ENCODE peak calls at places on chromosomes 6 and 20, in eight cellular contexts. F is fibroblast of pulmonary artery, R is transverse colon, P is NB4, B is upper lobe of right lung, I is astrocyte of the spinal cord, M is ovary, K is BE2C. X is an unnamed sample.

GRCh38 chr6:35719407-35719829 is 17.4 kb upstream of the ARMC12 start:
- DNase-seq in I (no peak), M (no peak), P (no peak), K (no peak), F (no peak), B (no peak), R (no peak), X (no peak)

GRCh38 chr6:6368040-6368683 is 47.7 kb upstream of the F13A1 start:
- DNase-seq in F (no peak), K (no peak), P (no peak), M (no peak), B (no peak), I (no peak), R (no peak), X (no peak)

GRCh38 chr6:7215140-7215539 is 97.9 kb downstream of the SSR1 start:
- DNase-seq in I (peak), K (no peak), R (no peak), M (no peak), F (no peak), B (no peak), P (no peak), X (no peak)

GRCh38 chr6:136039185-136039584 is 187.7 kb downstream of the PDE7B start:
- DNase-seq in K (no peak), M (no peak), F (peak), P (no peak), B (no peak), R (no peak), I (no peak), X (no peak)

GRCh38 chr6:3919130-3919628 is 70.0 kb downstream of the FAM50B start:
- DNase-seq in K (no peak), M (no peak), F (peak), R (no peak), I (no peak), P (no peak), B (peak), X (peak)

GRCh38 chr20:13865825-13866351 is 81.1 kb downstream of the NDUFAF5 start:
- DNase-seq in K (no peak), F (no peak), R (no peak), B (no peak), I (no peak), M (no peak), P (peak), X (peak)

GRCh38 chr6:56440551-56440981 is 193.2 kb upstream of the COL21A1 start:
- DNase-seq in F (no peak), I (no peak), R (no peak), P (no peak), K (no peak), M (no peak), B (no peak), X (peak)

GRCh38 chr6:35360349-35361138 is 18.2 kb downstream of the PPARD start:
- DNase-seq in B (peak), I (no peak), R (no peak), P (no peak), K (peak), M (no peak), F (peak), X (peak)

GRCh38 chr6:34888874-34889555 is at the start of gene ANKS1A:
- DNase-seq in K (peak), R (peak), B (peak), P (peak), I (peak), M (peak), F (peak), X (peak)

GRCh38 chr6:139515511-139515910 is 141.1 kb upstream of the CITED2 start:
- DNase-seq in R (no peak), K (no peak), F (peak), P (no peak), M (no peak), B (no peak), I (peak), X (no peak)

GRCh38 chr20:45358282-45359068 is 4.5 kb upstream of the SYS1 start:
- DNase-seq in K (no peak), R (peak), I (peak), F (peak), P (peak), B (peak), M (peak), X (no peak)

GRCh38 chr20:10922941-10923340 is 249.1 kb upstream of the JAG1 start:
- DNase-seq in R (no peak), M (no peak), K (no peak), F (peak), P (no peak), B (no peak), I (peak), X (peak)

GRCh38 chr20:31845300-31845863 is at the start of gene FOXS1:
- DNase-seq in I (peak), F (peak), B (no peak), M (peak), K (no peak), R (no peak), P (no peak), X (no peak)

GRCh38 chr6:128284128-128284527 is 236.3 kb downstream of the PTPRK start:
- DNase-seq in F (no peak), R (no peak), M (no peak), B (no peak), I (no peak), K (no peak), P (no peak), X (no peak)

GRCh38 chr6:41675176-41675767 is 37.0 kb downstream of the MDFI start:
- DNase-seq in M (no peak), F (no peak), R (no peak), K (no peak), B (no peak), I (no peak), P (no peak), X (no peak)

GRCh38 chr6:42007753-42008528 is 42.4 kb upstream of the TAF8 start:
- DNase-seq in M (no peak), P (peak), K (no peak), F (no peak), B (no peak), I (no peak), R (no peak), X (no peak)

GRCh38 chr20:58038123-58038654 is 190.3 kb downstream of the ANKRD60 start:
- DNase-seq in M (no peak), K (no peak), R (no peak), P (no peak), F (no peak), B (no peak), I (no peak), X (no peak)

GRCh38 chr20:33753763-33754162 is 22.0 kb downstream of the ZNF341 start:
- DNase-seq in R (no peak), M (no peak), K (no peak), F (peak), I (no peak), P (no peak), B (no peak), X (peak)

GRCh38 chr6:152301021-152301805 is 335.9 kb downstream of the SYNE1 start:
- DNase-seq in P (no peak), B (no peak), I (no peak), M (no peak), F (peak), R (no peak), K (no peak), X (peak)

GRCh38 chr6:157077251-157077650 is 246.1 kb downstream of the TMEM242 start:
- DNase-seq in P (no peak), M (no peak), B (no peak), I (no peak), R (no peak), F (no peak), K (no peak), X (no peak)

GRCh38 chr6:112296694-112297093 is 42.3 kb upstream of the LAMA4 start:
- DNase-seq in P (no peak), F (no peak), M (no peak), K (no peak), I (no peak), R (no peak), B (no peak), X (no peak)

GRCh38 chr20:36246410-36246809 is 10.1 kb downstream of the AAR2 start:
- DNase-seq in R (no peak), B (no peak), F (no peak), M (no peak), I (no peak), P (no peak), K (no peak), X (no peak)

GRCh38 chr6:68975064-68975463 is 340.0 kb downstream of the ADGRB3 start:
- DNase-seq in F (peak), I (peak), R (no peak), K (peak), M (no peak), P (no peak), B (no peak), X (no peak)

GRCh38 chr20:7428946-7429345 is 511.3 kb downstream of the HAO1 start:
- DNase-seq in K (no peak), R (no peak), B (no peak), M (no peak), F (no peak), I (no peak), P (no peak), X (no peak)

GRCh38 chr6:15429146-15430110 is 183.6 kb downstream of the JARID2 start:
- DNase-seq in K (no peak), R (no peak), M (no peak), B (no peak), I (peak), F (peak), P (peak), X (peak)

GRCh38 chr6:131778134-131778533 is 29.7 kb upstream of the ENPP1 start:
- DNase-seq in M (no peak), K (no peak), I (no peak), B (no peak), P (no peak), F (no peak), R (no peak), X (no peak)

GRCh38 chr20:52168116-52168515 is 23.5 kb downstream of the ZFP64 start:
- DNase-seq in R (no peak), P (no peak), M (no peak), I (no peak), K (no peak), B (no peak), F (no peak), X (no peak)
- H3K4me3 ChIP-seq in R (no peak), P (no peak), M (no peak), I (no peak), K (no peak), B (no peak), F (no peak), X (no peak)

GRCh38 chr20:46764068-46764467 is 54.6 kb downstream of the SLC2A10 start:
- DNase-seq in F (no peak), R (no peak), P (no peak), B (no peak), M (no peak), I (no peak), K (no peak), X (no peak)

GRCh38 chr20:46770330-46771194 is 61.1 kb downstream of the SLC2A10 start:
- DNase-seq in F (no peak), K (no peak), P (no peak), R (no peak), I (peak), B (no peak), M (no peak), X (peak)

GRCh38 chr20:46771195-46771588 is 61.7 kb downstream of the SLC2A10 start:
- DNase-seq in B (no peak), I (no peak), K (no peak), F (no peak), M (no peak), R (no peak), P (no peak), X (no peak)

GRCh38 chr20:46765506-46765905 is 56.1 kb downstream of the SLC2A10 start:
- DNase-seq in R (no peak), I (no peak), F (no peak), B (no peak), P (no peak), K (no peak), M (no peak), X (no peak)

GRCh38 chr20:46767127-46767761 is 57.8 kb downstream of the SLC2A10 start:
- DNase-seq in F (peak), P (peak), K (peak), B (no peak), M (no peak), I (no peak), R (peak), X (peak)
- TF ChIP-seq CTCF in F (peak), P (peak), K (peak), B (peak), M (no peak), I (peak), R (peak), X (peak)

DNA sequence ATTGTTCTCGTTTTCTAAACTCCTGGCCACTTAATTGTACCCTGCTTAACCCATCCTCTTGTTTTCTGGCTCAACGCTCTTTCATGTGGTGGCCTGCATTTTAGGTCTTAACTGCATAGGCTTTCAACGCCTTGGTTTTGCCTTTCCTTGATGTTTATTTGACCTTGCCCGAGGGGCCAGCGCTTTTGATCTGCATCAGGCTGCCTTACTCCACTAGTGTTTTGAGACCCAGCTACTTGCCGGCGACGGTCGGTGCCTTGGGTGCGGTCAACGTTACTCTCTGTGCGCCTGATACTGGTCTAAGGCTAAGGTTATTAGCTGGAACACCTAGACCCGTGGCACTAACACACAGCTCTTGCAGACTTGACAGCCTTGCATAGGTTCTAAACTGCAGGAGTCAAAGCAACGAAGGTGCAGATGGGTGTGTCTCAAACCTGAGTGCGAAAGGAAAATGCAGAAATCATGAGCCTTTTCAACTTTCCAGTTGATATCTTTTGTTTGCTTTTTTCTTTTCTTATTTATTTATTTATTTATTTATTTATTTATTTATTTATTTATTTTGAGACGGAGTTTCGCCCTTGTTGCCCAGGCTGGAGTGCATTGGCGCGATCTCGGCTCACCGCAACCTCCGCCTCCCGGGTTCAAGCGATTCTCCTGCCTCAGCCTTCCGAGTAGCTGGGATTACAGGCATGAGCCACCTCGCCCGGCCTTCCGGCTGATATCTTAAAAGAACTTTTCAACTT is 138.8 kb downstream of the HFE start:
- DNase-seq in F (no peak), R (no peak), K (no peak), B (no peak), M (no peak), P (no peak), I (no peak), X (peak)
- H3K4me3 ChIP-seq in F (peak), R (no peak), K (no peak), B (no peak), M (no peak), P (no peak), I (peak), X (peak)

DNA sequence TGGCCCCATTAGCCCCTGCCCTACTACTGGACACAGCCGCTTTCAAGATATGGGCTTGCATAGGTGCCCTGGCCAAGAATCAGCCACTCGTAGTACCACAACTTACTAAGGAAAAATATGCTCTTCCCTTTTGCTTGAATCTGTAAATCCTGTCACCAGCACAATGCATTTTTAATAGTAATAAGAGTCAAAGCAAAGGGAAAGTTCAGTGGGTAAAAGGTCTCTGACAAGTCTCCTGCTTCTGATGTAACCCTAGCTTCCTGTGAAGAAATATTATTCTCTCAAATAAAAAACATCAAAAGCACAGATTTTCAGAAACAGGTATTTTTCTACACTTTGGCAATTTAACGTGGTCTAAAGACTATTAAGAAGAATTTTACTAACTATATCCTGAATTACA is 373.8 kb downstream of the GJA1 start:
- DNase-seq in P (no peak), K (no peak), I (no peak), M (no peak), B (no peak), F (peak), R (no peak), X (no peak)
- TF ChIP-seq CTCF in P (no peak), K (no peak), I (no peak), M (no peak), B (no peak), F (no peak), R (no peak), X (no peak)

GRCh38 chr6:22149081-22149480 is 147.8 kb downstream of the PRL start:
- DNase-seq in R (no peak), K (no peak), F (no peak), M (no peak), P (no peak), I (peak), B (no peak), X (no peak)

GRCh38 chr6:22149501-22150490 is 147.0 kb downstream of the PRL start:
- DNase-seq in P (no peak), I (peak), R (no peak), K (peak), B (no peak), M (no peak), F (peak), X (no peak)

GRCh38 chr6:22146581-22147468 is 150.0 kb downstream of the PRL start:
- DNase-seq in B (no peak), I (no peak), R (no peak), K (peak), M (peak), F (peak), P (no peak), X (peak)

GRCh38 chr6:22147469-22147815 is 149.4 kb downstream of the PRL start:
- DNase-seq in F (no peak), B (no peak), R (no peak), P (no peak), M (no peak), I (peak), K (no peak), X (no peak)

DNA sequence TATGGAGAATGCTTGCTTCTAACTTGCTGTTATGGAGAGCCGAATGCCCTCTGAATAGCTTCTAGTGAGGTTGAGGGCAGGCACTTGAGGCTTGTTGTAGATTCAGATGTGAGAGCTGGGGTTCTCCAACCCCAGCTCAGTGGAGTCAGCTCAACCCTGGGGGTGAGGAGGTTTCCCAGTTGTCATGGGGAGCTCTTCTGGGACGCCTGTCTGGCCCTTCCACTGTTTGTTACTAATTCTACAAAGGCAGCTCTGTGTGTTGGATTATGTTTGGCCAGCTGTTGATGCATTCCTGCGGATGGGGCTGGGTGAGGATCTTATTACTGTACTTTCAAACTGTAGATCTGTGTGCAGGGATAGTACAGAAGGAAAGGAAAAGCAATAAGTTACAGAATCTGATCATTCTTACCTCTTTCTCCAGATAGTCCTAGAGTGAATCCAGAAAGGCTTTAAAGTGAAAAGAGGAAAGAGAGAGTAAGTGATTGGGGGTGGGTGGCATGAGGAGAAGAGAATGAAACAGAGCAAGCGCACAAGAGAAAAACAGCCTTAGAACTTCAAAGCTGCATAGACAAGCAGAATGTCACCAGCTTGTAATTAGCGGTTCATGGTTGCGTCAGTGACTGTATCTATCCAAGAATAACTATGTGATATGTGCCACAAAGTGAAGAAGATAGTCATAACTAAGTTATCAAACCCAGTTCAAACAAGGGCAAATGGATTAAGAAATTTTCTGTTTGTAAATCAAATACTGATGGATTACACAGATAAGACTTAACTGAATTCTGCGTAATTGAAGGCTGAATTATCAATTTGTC is 148.6 kb downstream of the PRL start:
- DNase-seq in I (peak), M (no peak), F (peak), R (no peak), K (peak), B (no peak), P (no peak), X (peak)
- H3K4me3 ChIP-seq in I (no peak), M (no peak), F (no peak), R (no peak), K (peak), B (no peak), P (no peak), X (no peak)

GRCh38 chr6:148608211-148608951 is 138.4 kb upstream of the UST start:
- DNase-seq in B (no peak), K (no peak), F (peak), R (no peak), I (peak), P (peak), M (no peak), X (peak)
- TF ChIP-seq CTCF in B (peak), K (peak), F (peak), R (no peak), I (peak), P (peak), M (no peak), X (peak)

GRCh38 chr6:13711726-13712484 is at the start of gene RANBP9:
- DNase-seq in I (peak), M (peak), B (peak), P (peak), K (peak), F (peak), R (peak), X (peak)

GRCh38 chr6:13712485-13712990 is 903 bp upstream of the RANBP9 start:
- DNase-seq in K (no peak), P (peak), I (no peak), F (peak), B (no peak), M (no peak), R (no peak), X (no peak)

GRCh38 chr6:13709698-13710551 is 1.7 kb downstream of the RANBP9 start:
- DNase-seq in R (no peak), M (no peak), B (no peak), F (peak), I (peak), K (no peak), P (peak), X (peak)

GRCh38 chr6:13710552-13711383 is 867 bp downstream of the RANBP9 start:
- DNase-seq in B (peak), F (peak), R (peak), I (no peak), M (peak), K (peak), P (peak), X (no peak)

GRCh38 chr6:13711384-13711725 is 280 bp downstream of the RANBP9 start:
- DNase-seq in R (no peak), F (no peak), K (peak), M (no peak), B (no peak), P (peak), I (no peak), X (peak)
- H3K4me3 ChIP-seq in R (peak), F (peak), K (peak), M (peak), B (peak), P (no peak), I (peak), X (peak)

GRCh38 chr6:106519460-106520394 is 109.6 kb downstream of the RTN4IP1 start:
- DNase-seq in P (peak), I (peak), B (peak), M (no peak), K (no peak), R (peak), F (peak), X (peak)
- TF ChIP-seq CTCF in P (no peak), I (no peak), B (no peak), M (no peak), K (no peak), R (no peak), F (no peak), X (no peak)